ENCODE peak calls at places on chromosomes 5 and 9, in nine cellular contexts. One of them, this sample, is unnamed.

GRCh38 chr5:78706825-78707224 is 58.3 kb upstream of the LHFPL2 start:
- DNase-seq in right lobe of liver: no peak
- DNase-seq in heart right ventricle: no peak
- DNase-seq in cardiac muscle cell: no peak
- DNase-seq in MCF 10A: no peak
- DNase-seq in heart left ventricle: no peak
- DNase-seq in NB4: no peak
- DNase-seq in left ventricle myocardium inferior: no peak
- DNase-seq in nephron progenitor cell: no peak
- DNase-seq in this sample: no peak

GRCh38 chr5:73204733-73205132 is 31.7 kb downstream of the TMEM174 start:
- DNase-seq in right lobe of liver: no peak
- DNase-seq in heart right ventricle: no peak
- DNase-seq in cardiac muscle cell: no peak
- DNase-seq in MCF 10A: no peak
- DNase-seq in heart left ventricle: no peak
- DNase-seq in NB4: no peak
- DNase-seq in left ventricle myocardium inferior: no peak
- DNase-seq in nephron progenitor cell: no peak
- DNase-seq in this sample: no peak

GRCh38 chr9:20041717-20042116 is 252.9 kb upstream of the SLC24A2 start:
- DNase-seq in right lobe of liver: no peak
- DNase-seq in heart right ventricle: peak
- DNase-seq in cardiac muscle cell: peak
- DNase-seq in MCF 10A: no peak
- DNase-seq in heart left ventricle: no peak
- DNase-seq in NB4: no peak
- DNase-seq in left ventricle myocardium inferior: no peak
- DNase-seq in nephron progenitor cell: no peak
- DNase-seq in this sample: no peak

GRCh38 chr9:125568616-125569015 is 138.4 kb downstream of the MAPKAP1 start:
- DNase-seq in right lobe of liver: no peak
- DNase-seq in heart right ventricle: no peak
- DNase-seq in cardiac muscle cell: no peak
- DNase-seq in MCF 10A: no peak
- DNase-seq in heart left ventricle: no peak
- DNase-seq in NB4: no peak
- DNase-seq in left ventricle myocardium inferior: no peak
- DNase-seq in nephron progenitor cell: no peak
- DNase-seq in this sample: no peak

GRCh38 chr5:43601454-43602260 is 1.3 kb upstream of the NNT start:
- DNase-seq in right lobe of liver: no peak
- DNase-seq in heart right ventricle: peak
- DNase-seq in cardiac muscle cell: peak
- DNase-seq in MCF 10A: peak
- DNase-seq in heart left ventricle: no peak
- DNase-seq in NB4: peak
- DNase-seq in left ventricle myocardium inferior: no peak
- DNase-seq in nephron progenitor cell: no peak
- DNase-seq in this sample: no peak

GRCh38 chr9:131747352-131747751 is 7.5 kb upstream of the RAPGEF1 start:
- DNase-seq in right lobe of liver: no peak
- DNase-seq in heart right ventricle: no peak
- DNase-seq in cardiac muscle cell: peak
- DNase-seq in MCF 10A: peak
- DNase-seq in heart left ventricle: no peak
- DNase-seq in NB4: peak
- DNase-seq in left ventricle myocardium inferior: no peak
- DNase-seq in nephron progenitor cell: no peak
- DNase-seq in this sample: no peak

GRCh38 chr5:120509056-120509455 is 45.0 kb downstream of the PRR16 start:
- DNase-seq in right lobe of liver: no peak
- DNase-seq in heart right ventricle: no peak
- DNase-seq in cardiac muscle cell: no peak
- DNase-seq in MCF 10A: no peak
- DNase-seq in heart left ventricle: no peak
- DNase-seq in NB4: no peak
- DNase-seq in left ventricle myocardium inferior: no peak
- DNase-seq in nephron progenitor cell: no peak
- DNase-seq in this sample: no peak

GRCh38 chr9:127779136-127779981 is 893 bp upstream of the SH2D3C start:
- DNase-seq in right lobe of liver: peak
- DNase-seq in heart right ventricle: no peak
- DNase-seq in cardiac muscle cell: no peak
- DNase-seq in MCF 10A: peak
- DNase-seq in heart left ventricle: no peak
- DNase-seq in NB4: peak
- DNase-seq in left ventricle myocardium inferior: no peak
- DNase-seq in nephron progenitor cell: no peak
- DNase-seq in this sample: no peak

GRCh38 chr5:169116961-169117461 is 183.9 kb downstream of the SLIT3 start:
- DNase-seq in right lobe of liver: no peak
- DNase-seq in heart right ventricle: peak
- DNase-seq in cardiac muscle cell: no peak
- DNase-seq in MCF 10A: peak
- DNase-seq in heart left ventricle: no peak
- DNase-seq in NB4: peak
- DNase-seq in left ventricle myocardium inferior: no peak
- DNase-seq in nephron progenitor cell: peak
- DNase-seq in this sample: peak

GRCh38 chr5:14869286-14870164 is 2.1 kb downstream of the ANKH start:
- DNase-seq in right lobe of liver: no peak
- DNase-seq in heart right ventricle: no peak
- DNase-seq in cardiac muscle cell: no peak
- DNase-seq in MCF 10A: no peak
- DNase-seq in heart left ventricle: no peak
- DNase-seq in NB4: no peak
- DNase-seq in left ventricle myocardium inferior: no peak
- DNase-seq in nephron progenitor cell: no peak
- DNase-seq in this sample: no peak

GRCh38 chr5:76537073-76537543 is 86.1 kb downstream of the F2RL2 start:
- DNase-seq in right lobe of liver: no peak
- DNase-seq in heart right ventricle: no peak
- DNase-seq in cardiac muscle cell: no peak
- DNase-seq in MCF 10A: no peak
- DNase-seq in heart left ventricle: no peak
- DNase-seq in NB4: no peak
- DNase-seq in left ventricle myocardium inferior: no peak
- DNase-seq in nephron progenitor cell: no peak
- DNase-seq in this sample: no peak

GRCh38 chr5:111755942-111756353 is 1.0 kb downstream of the NREP start:
- DNase-seq in right lobe of liver: no peak
- DNase-seq in heart right ventricle: no peak
- DNase-seq in cardiac muscle cell: peak
- DNase-seq in MCF 10A: no peak
- DNase-seq in heart left ventricle: no peak
- DNase-seq in NB4: peak
- DNase-seq in left ventricle myocardium inferior: no peak
- DNase-seq in nephron progenitor cell: no peak
- DNase-seq in this sample: no peak

GRCh38 chr5:149237662-149238061 is 34.0 kb upstream of the AFAP1L1 start:
- DNase-seq in right lobe of liver: no peak
- DNase-seq in heart right ventricle: no peak
- DNase-seq in cardiac muscle cell: no peak
- DNase-seq in MCF 10A: no peak
- DNase-seq in heart left ventricle: no peak
- DNase-seq in NB4: no peak
- DNase-seq in left ventricle myocardium inferior: no peak
- DNase-seq in nephron progenitor cell: no peak
- DNase-seq in this sample: no peak

GRCh38 chr9:76269789-76270188 is 124.4 kb downstream of the RFK start:
- DNase-seq in right lobe of liver: no peak
- DNase-seq in heart right ventricle: no peak
- DNase-seq in cardiac muscle cell: no peak
- DNase-seq in MCF 10A: no peak
- DNase-seq in heart left ventricle: no peak
- DNase-seq in NB4: no peak
- DNase-seq in left ventricle myocardium inferior: no peak
- DNase-seq in nephron progenitor cell: no peak
- DNase-seq in this sample: no peak

DNA sequence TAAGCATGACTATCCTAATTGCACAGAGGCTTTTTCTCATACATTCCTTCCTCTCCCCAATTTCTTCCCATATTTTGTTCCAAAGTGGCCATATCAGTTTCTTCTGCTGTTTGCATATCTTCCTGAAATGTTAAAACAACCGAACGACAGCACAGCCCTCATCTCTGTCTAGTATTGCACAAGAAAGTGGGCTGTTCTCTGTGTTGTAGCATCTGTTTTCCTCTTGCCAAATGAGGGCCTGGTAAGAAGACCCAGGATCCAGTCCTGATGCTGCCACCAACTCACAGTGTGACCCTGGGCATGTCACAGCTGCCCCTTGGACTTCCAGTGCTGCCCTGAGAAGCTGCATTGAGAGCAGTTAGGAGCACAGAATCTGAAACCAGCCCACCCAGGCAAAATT is 4.1 kb downstream of the SLC31A2 start:
- DNase-seq in right lobe of liver: no peak
- DNase-seq in heart right ventricle: no peak
- DNase-seq in cardiac muscle cell: no peak
- DNase-seq in MCF 10A: no peak
- DNase-seq in heart left ventricle: no peak
- DNase-seq in NB4: peak
- DNase-seq in left ventricle myocardium inferior: no peak
- DNase-seq in nephron progenitor cell: no peak
- DNase-seq in this sample: no peak
- TF ChIP-seq CTCF in right lobe of liver: no peak
- TF ChIP-seq CTCF in heart right ventricle: no peak
- TF ChIP-seq CTCF in cardiac muscle cell: no peak
- TF ChIP-seq CTCF in MCF 10A: no peak
- TF ChIP-seq CTCF in heart left ventricle: no peak
- TF ChIP-seq CTCF in NB4: no peak
- TF ChIP-seq CTCF in left ventricle myocardium inferior: no peak
- TF ChIP-seq CTCF in nephron progenitor cell: no peak
- TF ChIP-seq CTCF in this sample: no peak

GRCh38 chr9:13971910-13972655 is 341.9 kb downstream of the NFIB start:
- DNase-seq in right lobe of liver: no peak
- DNase-seq in heart right ventricle: no peak
- DNase-seq in cardiac muscle cell: peak
- DNase-seq in MCF 10A: no peak
- DNase-seq in heart left ventricle: no peak
- DNase-seq in NB4: no peak
- DNase-seq in left ventricle myocardium inferior: no peak
- DNase-seq in nephron progenitor cell: no peak
- DNase-seq in this sample: no peak

GRCh38 chr9:13970018-13970417 is 343.9 kb downstream of the NFIB start:
- DNase-seq in right lobe of liver: no peak
- DNase-seq in heart right ventricle: no peak
- DNase-seq in cardiac muscle cell: no peak
- DNase-seq in MCF 10A: peak
- DNase-seq in heart left ventricle: no peak
- DNase-seq in NB4: no peak
- DNase-seq in left ventricle myocardium inferior: no peak
- DNase-seq in nephron progenitor cell: no peak
- DNase-seq in this sample: no peak

GRCh38 chr9:13971415-13971814 is 342.5 kb downstream of the NFIB start:
- DNase-seq in right lobe of liver: no peak
- DNase-seq in heart right ventricle: no peak
- DNase-seq in cardiac muscle cell: no peak
- DNase-seq in MCF 10A: no peak
- DNase-seq in heart left ventricle: no peak
- DNase-seq in NB4: no peak
- DNase-seq in left ventricle myocardium inferior: no peak
- DNase-seq in nephron progenitor cell: no peak
- DNase-seq in this sample: no peak

GRCh38 chr9:13967493-13967892 is 346.4 kb downstream of the NFIB start:
- DNase-seq in right lobe of liver: no peak
- DNase-seq in heart right ventricle: no peak
- DNase-seq in cardiac muscle cell: no peak
- DNase-seq in MCF 10A: no peak
- DNase-seq in heart left ventricle: no peak
- DNase-seq in NB4: no peak
- DNase-seq in left ventricle myocardium inferior: no peak
- DNase-seq in nephron progenitor cell: no peak
- DNase-seq in this sample: no peak

GRCh38 chr9:13970426-13970825 is 343.5 kb downstream of the NFIB start:
- DNase-seq in right lobe of liver: no peak
- DNase-seq in heart right ventricle: no peak
- DNase-seq in cardiac muscle cell: no peak
- DNase-seq in MCF 10A: no peak
- DNase-seq in heart left ventricle: no peak
- DNase-seq in NB4: no peak
- DNase-seq in left ventricle myocardium inferior: no peak
- DNase-seq in nephron progenitor cell: no peak
- DNase-seq in this sample: no peak
- TF ChIP-seq CTCF in right lobe of liver: no peak
- TF ChIP-seq CTCF in heart right ventricle: no peak
- TF ChIP-seq CTCF in cardiac muscle cell: no peak
- TF ChIP-seq CTCF in MCF 10A: no peak
- TF ChIP-seq CTCF in heart left ventricle: no peak
- TF ChIP-seq CTCF in NB4: no peak
- TF ChIP-seq CTCF in left ventricle myocardium inferior: no peak
- TF ChIP-seq CTCF in nephron progenitor cell: no peak
- TF ChIP-seq CTCF in this sample: no peak

GRCh38 chr5:39697891-39698290 is 273.1 kb upstream of the DAB2 start:
- DNase-seq in right lobe of liver: no peak
- DNase-seq in heart right ventricle: no peak
- DNase-seq in cardiac muscle cell: no peak
- DNase-seq in MCF 10A: no peak
- DNase-seq in heart left ventricle: no peak
- DNase-seq in NB4: no peak
- DNase-seq in left ventricle myocardium inferior: no peak
- DNase-seq in nephron progenitor cell: no peak
- DNase-seq in this sample: no peak

GRCh38 chr5:39696672-39697398 is 272.1 kb upstream of the DAB2 start:
- DNase-seq in right lobe of liver: no peak
- DNase-seq in heart right ventricle: no peak
- DNase-seq in cardiac muscle cell: no peak
- DNase-seq in MCF 10A: no peak
- DNase-seq in heart left ventricle: no peak
- DNase-seq in NB4: no peak
- DNase-seq in left ventricle myocardium inferior: no peak
- DNase-seq in nephron progenitor cell: no peak
- DNase-seq in this sample: no peak

GRCh38 chr5:39689919-39690318 is 265.1 kb upstream of the DAB2 start:
- DNase-seq in right lobe of liver: no peak
- DNase-seq in heart right ventricle: no peak
- DNase-seq in cardiac muscle cell: no peak
- DNase-seq in MCF 10A: no peak
- DNase-seq in heart left ventricle: no peak
- DNase-seq in NB4: no peak
- DNase-seq in left ventricle myocardium inferior: no peak
- DNase-seq in nephron progenitor cell: no peak
- DNase-seq in this sample: no peak

GRCh38 chr5:39691136-39691535 is 266.4 kb upstream of the DAB2 start:
- DNase-seq in right lobe of liver: no peak
- DNase-seq in heart right ventricle: no peak
- DNase-seq in cardiac muscle cell: no peak
- DNase-seq in MCF 10A: no peak
- DNase-seq in heart left ventricle: no peak
- DNase-seq in NB4: no peak
- DNase-seq in left ventricle myocardium inferior: no peak
- DNase-seq in nephron progenitor cell: no peak
- DNase-seq in this sample: no peak

GRCh38 chr5:39691993-39692392 is 267.2 kb upstream of the DAB2 start:
- DNase-seq in right lobe of liver: no peak
- DNase-seq in heart right ventricle: no peak
- DNase-seq in cardiac muscle cell: no peak
- DNase-seq in MCF 10A: peak
- DNase-seq in heart left ventricle: no peak
- DNase-seq in NB4: no peak
- DNase-seq in left ventricle myocardium inferior: no peak
- DNase-seq in nephron progenitor cell: no peak
- DNase-seq in this sample: no peak
- TF ChIP-seq CTCF in right lobe of liver: peak
- TF ChIP-seq CTCF in heart right ventricle: no peak
- TF ChIP-seq CTCF in cardiac muscle cell: peak
- TF ChIP-seq CTCF in MCF 10A: peak
- TF ChIP-seq CTCF in heart left ventricle: no peak
- TF ChIP-seq CTCF in NB4: no peak
- TF ChIP-seq CTCF in left ventricle myocardium inferior: no peak
- TF ChIP-seq CTCF in nephron progenitor cell: no peak
- TF ChIP-seq CTCF in this sample: peak

GRCh38 chr5:180090769-180091546 is 19.4 kb upstream of the RNF130 start:
- DNase-seq in right lobe of liver: peak
- DNase-seq in heart right ventricle: no peak
- DNase-seq in cardiac muscle cell: peak
- DNase-seq in MCF 10A: peak
- DNase-seq in heart left ventricle: no peak
- DNase-seq in NB4: peak
- DNase-seq in left ventricle myocardium inferior: no peak
- DNase-seq in nephron progenitor cell: no peak
- DNase-seq in this sample: no peak
- TF ChIP-seq CTCF in right lobe of liver: peak
- TF ChIP-seq CTCF in heart right ventricle: no peak
- TF ChIP-seq CTCF in cardiac muscle cell: peak
- TF ChIP-seq CTCF in MCF 10A: peak
- TF ChIP-seq CTCF in heart left ventricle: no peak
- TF ChIP-seq CTCF in NB4: peak
- TF ChIP-seq CTCF in left ventricle myocardium inferior: no peak
- TF ChIP-seq CTCF in nephron progenitor cell: no peak
- TF ChIP-seq CTCF in this sample: peak